ENCODE peak calls at places on chromosomes 13 and 19, in six cellular contexts. F is transverse colon, X is body of pancreas, Q is fibroblast of lung, O is hepatocyte, D is DND-41. V is an unnamed sample.

GRCh38 chr19:57269515-57270250 is 10.6 kb upstream of the ZNF460 start:
- DNase-seq in O (peak; percentile 17), D (no peak), X (no peak), Q (peak; percentile 75), F (no peak), V (no peak)

GRCh38 chr19:31064486-31064885 is 284.8 kb downstream of the TSHZ3 start:
- DNase-seq in Q (no peak), D (no peak), O (no peak), F (no peak), X (no peak), V (no peak)

GRCh38 chr19:1407662-1408299 is 395 bp downstream of the DAZAP1 start:
- DNase-seq in X (no peak), O (peak; percentile 84), Q (no peak), F (peak; percentile 34), D (peak; percentile 30), V (no peak)

GRCh38 chr19:19533826-19534225 is 4.2 kb upstream of the CILP2 start:
- DNase-seq in Q (no peak), O (no peak), X (no peak), F (no peak), D (no peak), V (no peak)

GRCh38 chr19:17749912-17750317 is 1.4 kb upstream of the FCHO1 start:
- DNase-seq in Q (no peak), F (no peak), O (no peak), X (no peak), D (peak; percentile 18), V (no peak)

GRCh38 chr19:18364826-18365528 is 21.0 kb upstream of the GDF15 start:
- DNase-seq in Q (peak; percentile 100), D (peak; percentile 16), F (peak; percentile 90), O (peak; percentile 94), X (peak; percentile 96), V (peak; percentile 84)

GRCh38 chr13:28641600-28641926 is 17.4 kb upstream of the POMP start:
- DNase-seq in D (no peak), O (no peak), Q (no peak), F (no peak), X (no peak), V (no peak)

GRCh38 chr13:43792456-43792855 is 5.7 kb upstream of the ENOX1 start:
- DNase-seq in D (no peak), F (no peak), X (no peak), O (no peak), Q (peak; percentile 14), V (no peak)

GRCh38 chr19:18730885-18731513 is 47.5 kb downstream of the CRTC1 start:
- DNase-seq in F (no peak), X (no peak), D (no peak), O (no peak), Q (no peak), V (no peak)

GRCh38 chr19:33402421-33403220 is 29.1 kb downstream of the CEBPG start:
- DNase-seq in Q (no peak), X (no peak), D (no peak), O (no peak), F (peak; percentile 38), V (peak; percentile 22)
- TF ChIP-seq CTCF in Q (no peak), X (no peak), D (peak; percentile 9), O (no peak), F (peak; percentile 23), V (peak; percentile 9)

GRCh38 chr19:4873930-4874329 is 6.5 kb upstream of the PLIN3 start:
- DNase-seq in Q (no peak), X (no peak), O (no peak), F (no peak), D (no peak), V (no peak)
- H3K4me1 ChIP-seq in Q (peaks cover 3% of the 10 kb centered on the region), X (peaks cover 15% of the 10 kb centered on the region), O (peaks cover 8% of the 10 kb centered on the region), F (no peaks in the 10 kb centered on the region), D (peaks cover 23% of the 10 kb centered on the region), V (no peaks in the 10 kb centered on the region)

DNA sequence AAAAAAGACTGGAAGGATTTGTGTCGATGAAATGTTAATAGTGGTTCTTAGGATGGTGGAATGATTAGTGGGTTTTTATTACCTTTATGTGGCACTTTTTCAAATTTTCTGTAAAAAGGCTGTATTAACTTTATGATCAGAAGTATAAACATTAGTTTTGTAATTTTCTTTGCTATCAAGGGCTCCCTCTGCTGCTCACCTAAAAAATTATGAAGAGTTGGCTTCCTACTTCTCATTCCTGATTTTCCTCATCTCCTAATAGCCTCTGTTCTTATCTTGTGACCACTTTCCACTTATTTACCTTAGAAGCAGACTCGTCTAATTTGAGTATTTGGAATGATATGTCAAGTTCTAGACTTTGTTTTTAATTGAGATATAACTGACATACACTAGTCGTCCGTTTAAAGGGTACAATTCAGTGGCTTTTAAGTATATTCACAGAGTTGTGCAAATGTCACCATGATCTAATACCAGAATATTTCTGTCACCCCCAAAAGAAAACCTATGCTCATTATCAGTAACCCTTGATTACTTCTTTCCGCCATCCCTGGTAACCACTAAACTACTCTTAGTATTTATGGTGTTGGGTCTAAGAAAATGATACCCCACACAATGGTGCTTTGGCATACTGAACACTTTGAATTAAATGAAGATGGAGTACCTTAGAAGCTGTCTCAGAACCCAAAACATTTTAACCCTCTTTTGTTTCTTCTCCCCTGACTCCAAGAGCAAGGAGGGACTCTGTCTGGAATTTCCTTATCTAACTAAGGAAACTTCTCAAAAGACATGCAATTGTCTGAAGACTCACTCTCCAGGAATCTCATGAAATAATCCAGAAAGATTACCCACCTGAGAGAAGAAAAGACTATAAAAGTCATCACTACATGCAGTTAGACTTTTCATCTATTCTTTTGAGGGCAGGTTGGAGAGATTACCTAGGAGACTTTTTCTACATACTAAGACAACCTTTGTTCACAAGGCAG is 311.3 kb downstream of the DLEU7 start:
- DNase-seq in F (no peak), D (no peak), X (no peak), O (peak; percentile 38), Q (peak; percentile 74), V (no peak)
- TF ChIP-seq CTCF in F (peak; percentile 57), D (peak; percentile 64), X (peak; percentile 70), O (peak; percentile 49), Q (peak; percentile 42), V (peak; percentile 55)

GRCh38 chr13:30869491-30869890 is 36.6 kb upstream of the MEDAG start:
- DNase-seq in Q (peak; percentile 77), D (no peak), X (no peak), O (no peak), F (no peak), V (no peak)

GRCh38 chr13:30870049-30870884 is 35.8 kb upstream of the MEDAG start:
- DNase-seq in Q (peak; percentile 99), O (peak; percentile 82), F (peak; percentile 55), X (peak; percentile 57), D (peak; percentile 75), V (peak; percentile 97)

GRCh38 chr13:30870916-30871712 is 35.0 kb upstream of the MEDAG start:
- DNase-seq in F (no peak), O (no peak), X (no peak), Q (no peak), D (no peak), V (no peak)

GRCh38 chr13:30866692-30867669 is 39.1 kb upstream of the MEDAG start:
- DNase-seq in X (no peak), Q (no peak), F (no peak), O (no peak), D (no peak), V (peak; percentile 69)

DNA sequence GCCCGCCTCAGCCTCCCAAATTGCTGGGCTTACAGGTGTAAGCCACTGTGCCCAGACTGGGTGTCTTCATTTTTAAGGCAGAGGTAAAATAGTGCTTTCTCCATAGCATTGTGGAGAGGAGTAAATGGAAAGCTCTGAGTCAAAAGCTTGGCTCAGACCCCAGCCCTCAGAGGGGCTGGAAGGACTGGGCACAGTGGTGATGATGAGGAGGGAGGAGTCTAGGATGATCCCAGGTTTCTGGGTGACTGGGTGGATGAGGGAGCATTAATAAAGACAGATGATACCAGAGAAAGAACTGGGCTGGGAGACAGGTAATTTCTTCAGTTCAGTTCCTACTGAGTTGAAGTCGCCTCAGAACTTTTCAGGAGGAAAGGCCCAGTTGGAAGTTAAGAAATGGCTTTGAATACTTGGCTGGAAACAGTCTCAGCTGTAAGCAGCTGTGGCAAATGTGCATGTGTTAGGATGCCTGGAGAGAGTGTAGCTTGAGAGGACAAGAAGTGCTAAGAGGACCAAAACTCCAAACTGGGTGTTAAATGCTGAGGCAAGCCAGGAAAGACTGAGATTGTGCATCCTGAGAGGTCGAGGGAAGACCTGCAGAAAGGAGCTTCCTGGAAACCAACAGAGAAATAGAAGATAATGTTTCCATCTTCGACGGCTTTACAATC is 37.1 kb upstream of the MEDAG start:
- DNase-seq in D (no peak), O (no peak), X (no peak), F (no peak), Q (peak; percentile 61), V (no peak)
- H3K4me1 ChIP-seq in D (peaks cover 5% of the 10 kb centered on the region), O (peaks cover 56% of the 10 kb centered on the region), X (peaks cover 20% of the 10 kb centered on the region), F (peaks cover 18% of the 10 kb centered on the region), Q (peaks cover 65% of the 10 kb centered on the region), V (peaks cover 51% of the 10 kb centered on the region)

GRCh38 chr19:10870501-10870954 is 825 bp upstream of the CARM1 start:
- DNase-seq in F (no peak), Q (no peak), X (no peak), O (no peak), D (no peak), V (no peak)

GRCh38 chr19:10870955-10871603 is at the start of gene CARM1:
- DNase-seq in X (peak; percentile 99), O (peak; percentile 99), D (peak; percentile 99), F (peak; percentile 100), Q (peak; percentile 99), V (peak; percentile 100)

GRCh38 chr19:10874019-10874418 is 2.7 kb downstream of the CARM1 start:
- DNase-seq in O (no peak), Q (no peak), D (no peak), F (peak; percentile 54), X (no peak), V (no peak)

GRCh38 chr19:10872551-10873107 is 1.3 kb downstream of the CARM1 start:
- DNase-seq in F (no peak), D (no peak), O (no peak), X (no peak), Q (no peak), V (no peak)

GRCh38 chr19:10871711-10872550 is 578 bp downstream of the CARM1 start:
- DNase-seq in D (peak; percentile 55), X (peak; percentile 42), Q (no peak), F (peak; percentile 44), O (peak; percentile 70), V (peak; percentile 46)
- TF ChIP-seq CTCF in D (peak; percentile 27), X (no peak), Q (no peak), F (peak; percentile 12), O (no peak), V (no peak)

GRCh38 chr19:47618771-47619170 is 9.8 kb downstream of the BICRA start:
- DNase-seq in X (peak; percentile 43), Q (peak; percentile 46), D (no peak), O (no peak), F (peak; percentile 44), V (no peak)

GRCh38 chr19:47614559-47614958 is 5.6 kb downstream of the BICRA start:
- DNase-seq in D (no peak), X (no peak), Q (no peak), F (no peak), O (no peak), V (no peak)

GRCh38 chr19:47613165-47614146 is 4.5 kb downstream of the BICRA start:
- DNase-seq in Q (peak; percentile 32), O (peak; percentile 61), F (no peak), D (no peak), X (no peak), V (peak; percentile 44)

GRCh38 chr19:47615714-47616113 is 6.8 kb downstream of the BICRA start:
- DNase-seq in F (no peak), X (no peak), D (no peak), O (no peak), Q (no peak), V (no peak)

DNA sequence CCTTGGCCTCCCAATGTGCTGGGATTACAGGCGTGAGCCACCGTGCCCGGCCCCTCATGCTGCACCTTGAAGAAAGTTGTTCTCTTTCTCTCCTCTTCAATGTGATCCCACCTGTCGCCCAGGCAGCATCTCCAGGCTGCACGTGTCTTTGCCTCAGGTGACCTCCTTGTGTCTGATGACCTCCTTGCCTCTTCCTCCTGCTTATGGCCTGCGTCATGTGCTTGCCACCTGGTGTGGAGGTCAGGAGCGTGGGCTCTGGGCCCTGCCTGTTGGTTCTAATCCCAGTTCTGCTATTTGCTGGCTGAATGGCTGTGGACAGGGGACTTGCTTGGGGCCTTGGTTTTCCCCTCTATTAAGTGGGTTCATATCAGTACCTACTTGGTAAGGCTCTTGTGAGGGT is 6.3 kb downstream of the BICRA start:
- DNase-seq in F (no peak), Q (no peak), O (no peak), X (no peak), D (no peak), V (no peak)
- H3K4me1 ChIP-seq in F (peaks cover 24% of the 10 kb centered on the region), Q (peaks cover 4% of the 10 kb centered on the region), O (peaks cover 22% of the 10 kb centered on the region), X (peaks cover 42% of the 10 kb centered on the region), D (peaks cover 13% of the 10 kb centered on the region), V (no peaks in the 10 kb centered on the region)

V was measured in BE2C.